ENCODE peak calls at places on chromosomes 7 and 10, in nine cellular contexts. One of them, this sample, is unnamed.

GRCh38 chr10:49219248-49219647 is 31.1 kb upstream of the TMEM273 start:
- DNase-seq in GM23338: no peak
- DNase-seq in WERI-Rb-1: no peak
- DNase-seq in GM06990: no peak
- DNase-seq in brain microvascular endothelial cell: no peak
- DNase-seq in Panc1: no peak
- DNase-seq in pancreas: no peak
- DNase-seq in suprapubic skin: no peak
- DNase-seq in endothelial cell: no peak
- DNase-seq in this sample: no peak

GRCh38 chr10:129417164-129417563 is 49.9 kb upstream of the MGMT start:
- DNase-seq in GM23338: no peak
- DNase-seq in WERI-Rb-1: no peak
- DNase-seq in GM06990: no peak
- DNase-seq in brain microvascular endothelial cell: no peak
- DNase-seq in Panc1: no peak
- DNase-seq in pancreas: no peak
- DNase-seq in suprapubic skin: no peak
- DNase-seq in endothelial cell: no peak
- DNase-seq in this sample: no peak

GRCh38 chr7:101988513-101988912 is 171.1 kb downstream of the CUX1 start:
- DNase-seq in GM23338: no peak
- DNase-seq in WERI-Rb-1: no peak
- DNase-seq in GM06990: no peak
- DNase-seq in brain microvascular endothelial cell: no peak
- DNase-seq in Panc1: no peak
- DNase-seq in pancreas: no peak
- DNase-seq in suprapubic skin: no peak
- DNase-seq in endothelial cell: no peak
- DNase-seq in this sample: no peak

GRCh38 chr7:108454674-108455523 is 1.3 kb downstream of the NRCAM start:
- DNase-seq in GM23338: peak
- DNase-seq in WERI-Rb-1: peak
- DNase-seq in GM06990: peak
- DNase-seq in brain microvascular endothelial cell: no peak
- DNase-seq in Panc1: no peak
- DNase-seq in pancreas: peak
- DNase-seq in suprapubic skin: no peak
- DNase-seq in endothelial cell: peak
- DNase-seq in this sample: no peak

GRCh38 chr10:46094931-46095755 is 49.1 kb upstream of the MSMB start:
- DNase-seq in GM23338: no peak
- DNase-seq in WERI-Rb-1: no peak
- DNase-seq in GM06990: no peak
- DNase-seq in brain microvascular endothelial cell: no peak
- DNase-seq in Panc1: no peak
- DNase-seq in pancreas: no peak
- DNase-seq in suprapubic skin: peak
- DNase-seq in endothelial cell: no peak
- DNase-seq in this sample: no peak

GRCh38 chr10:4443419-4443818 is 382.6 kb upstream of the AKR1E2 start:
- DNase-seq in GM23338: no peak
- DNase-seq in WERI-Rb-1: no peak
- DNase-seq in GM06990: no peak
- DNase-seq in brain microvascular endothelial cell: no peak
- DNase-seq in Panc1: no peak
- DNase-seq in pancreas: no peak
- DNase-seq in suprapubic skin: no peak
- DNase-seq in endothelial cell: no peak
- DNase-seq in this sample: no peak

GRCh38 chr7:90758933-90759562 is 162.9 kb downstream of the CDK14 start:
- DNase-seq in GM23338: no peak
- DNase-seq in WERI-Rb-1: no peak
- DNase-seq in GM06990: no peak
- DNase-seq in brain microvascular endothelial cell: no peak
- DNase-seq in Panc1: no peak
- DNase-seq in pancreas: no peak
- DNase-seq in suprapubic skin: no peak
- DNase-seq in endothelial cell: no peak
- DNase-seq in this sample: no peak

GRCh38 chr7:112994666-112995065 is 92.0 kb downstream of the GPR85 start:
- DNase-seq in GM23338: no peak
- DNase-seq in WERI-Rb-1: no peak
- DNase-seq in GM06990: no peak
- DNase-seq in brain microvascular endothelial cell: peak
- DNase-seq in Panc1: no peak
- DNase-seq in pancreas: no peak
- DNase-seq in suprapubic skin: no peak
- DNase-seq in endothelial cell: no peak
- DNase-seq in this sample: no peak

DNA sequence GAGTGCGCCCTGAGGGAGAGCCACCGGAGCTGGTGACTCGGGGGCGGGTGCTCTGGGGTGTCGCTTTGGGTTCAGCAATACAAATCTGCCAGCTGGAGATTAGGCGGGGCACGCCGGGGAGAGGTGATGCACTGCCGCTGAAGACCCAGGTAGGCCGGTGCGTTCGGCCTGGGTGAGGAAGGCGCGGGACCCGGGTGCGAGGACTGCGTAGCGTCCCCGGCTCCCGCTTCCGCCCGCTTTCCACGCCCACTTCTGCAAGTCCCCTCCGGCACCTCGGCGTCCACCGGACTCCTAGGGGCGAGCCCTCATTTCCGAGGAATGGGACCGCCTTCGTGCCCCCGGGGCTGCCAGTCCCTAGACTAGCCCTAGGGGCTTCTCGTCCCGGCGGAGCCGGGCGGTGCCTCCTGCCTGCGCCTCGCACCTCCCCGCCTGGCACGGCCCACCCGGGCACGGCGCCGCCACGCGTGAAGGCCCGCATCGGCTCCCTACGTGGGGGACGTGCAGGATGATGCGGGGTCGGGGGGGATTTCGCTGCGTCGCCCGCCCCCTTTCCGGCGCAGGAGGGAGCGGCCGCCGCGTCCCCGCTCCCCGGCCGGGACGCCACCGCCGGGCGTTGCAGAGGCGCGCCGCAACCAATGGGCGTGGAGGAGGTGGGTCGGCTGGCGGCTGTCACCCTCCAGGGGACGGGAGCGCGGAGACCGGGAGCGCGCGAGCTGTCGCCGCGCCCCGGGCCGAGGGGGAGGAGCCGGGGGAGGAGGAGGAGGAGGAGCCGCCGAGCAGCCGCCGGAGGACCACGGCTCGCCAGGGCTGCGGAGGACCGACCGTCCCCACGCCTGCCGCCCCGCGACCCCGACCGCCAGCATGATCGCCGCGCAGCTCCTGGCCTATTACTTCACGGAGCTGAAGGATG is 40.0 kb downstream of the HK1 start:
- DNase-seq in GM23338: peak
- DNase-seq in WERI-Rb-1: peak
- DNase-seq in GM06990: peak
- DNase-seq in brain microvascular endothelial cell: peak
- DNase-seq in Panc1: no peak
- DNase-seq in pancreas: peak
- DNase-seq in suprapubic skin: peak
- DNase-seq in endothelial cell: peak
- DNase-seq in this sample: peak
- TF ChIP-seq CTCF in GM23338: no peak
- TF ChIP-seq CTCF in WERI-Rb-1: peak
- TF ChIP-seq CTCF in GM06990: no peak
- TF ChIP-seq CTCF in brain microvascular endothelial cell: no peak
- TF ChIP-seq CTCF in Panc1: no peak
- TF ChIP-seq CTCF in pancreas: no peak
- TF ChIP-seq CTCF in suprapubic skin: no peak
- TF ChIP-seq CTCF in endothelial cell: no peak
- TF ChIP-seq CTCF in this sample: no peak

DNA sequence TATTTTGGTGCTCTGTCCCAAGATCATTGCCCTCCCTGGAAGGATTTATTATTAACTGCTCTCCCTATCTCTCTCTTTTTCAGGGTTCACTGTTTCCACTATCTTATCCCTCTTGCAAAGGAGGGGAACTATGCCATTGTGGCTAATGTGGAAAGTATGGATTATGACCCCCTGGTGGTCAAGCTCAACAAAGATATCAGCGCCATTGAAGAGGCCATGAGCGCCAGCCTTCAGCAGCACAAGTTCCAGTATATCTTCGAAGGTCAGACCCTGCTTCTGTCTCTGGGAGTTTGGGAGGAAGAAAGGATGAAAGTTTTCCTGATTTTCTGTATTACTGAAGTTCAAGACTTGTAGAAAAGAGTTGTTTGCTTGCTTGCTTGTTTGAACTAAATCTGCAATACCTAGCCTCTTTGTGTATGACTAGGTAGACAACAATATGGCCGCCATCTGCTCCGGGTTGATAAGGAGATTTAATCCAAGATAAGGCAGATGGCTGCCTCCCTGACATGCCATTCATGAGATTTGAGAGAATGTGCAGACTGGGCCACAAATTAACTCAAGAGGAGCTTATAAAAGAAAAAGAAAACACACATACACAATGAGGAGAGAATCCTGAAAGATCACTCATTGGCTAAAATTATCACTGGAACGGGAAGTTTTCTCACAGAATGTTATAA is 122.2 kb upstream of the LRGUK start:
- DNase-seq in GM23338: no peak
- DNase-seq in WERI-Rb-1: peak
- DNase-seq in GM06990: no peak
- DNase-seq in brain microvascular endothelial cell: no peak
- DNase-seq in Panc1: no peak
- DNase-seq in pancreas: no peak
- DNase-seq in suprapubic skin: no peak
- DNase-seq in endothelial cell: no peak
- DNase-seq in this sample: no peak
- TF ChIP-seq CTCF in GM23338: peak
- TF ChIP-seq CTCF in WERI-Rb-1: no peak
- TF ChIP-seq CTCF in GM06990: no peak
- TF ChIP-seq CTCF in brain microvascular endothelial cell: no peak
- TF ChIP-seq CTCF in Panc1: no peak
- TF ChIP-seq CTCF in pancreas: no peak
- TF ChIP-seq CTCF in suprapubic skin: no peak
- TF ChIP-seq CTCF in endothelial cell: no peak
- TF ChIP-seq CTCF in this sample: no peak

DNA sequence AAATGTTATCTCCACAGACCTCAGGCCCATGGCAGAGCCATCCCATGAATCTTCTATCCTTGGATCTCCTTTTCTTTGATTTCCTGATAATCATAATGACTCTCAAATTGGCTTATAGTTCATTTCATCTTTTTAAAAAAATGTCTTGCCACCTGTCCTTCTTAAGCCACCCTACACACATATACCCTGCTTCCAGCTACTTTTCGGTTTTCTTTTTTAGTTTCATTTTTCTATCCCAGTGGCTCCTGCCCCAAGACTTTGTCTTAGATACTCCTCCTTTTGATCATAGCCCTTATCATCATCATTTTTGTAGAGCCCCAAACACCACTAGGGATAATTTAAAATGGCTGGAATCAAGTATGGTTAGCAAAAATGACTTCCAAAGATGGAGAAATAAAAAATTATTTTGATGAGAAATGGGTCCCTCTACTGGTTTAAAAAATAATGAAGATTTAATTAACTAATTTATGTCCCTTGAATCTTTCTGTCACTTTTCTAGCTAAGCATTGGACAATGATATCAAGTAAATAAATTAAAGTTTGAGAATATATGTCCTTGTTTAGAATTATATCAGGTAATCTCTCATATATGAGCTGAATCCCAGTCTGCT is 277.3 kb upstream of the SEMA3D start:
- DNase-seq in GM23338: peak
- DNase-seq in WERI-Rb-1: no peak
- DNase-seq in GM06990: no peak
- DNase-seq in brain microvascular endothelial cell: no peak
- DNase-seq in Panc1: no peak
- DNase-seq in pancreas: no peak
- DNase-seq in suprapubic skin: no peak
- DNase-seq in endothelial cell: no peak
- DNase-seq in this sample: no peak
- TF ChIP-seq CTCF in GM23338: peak
- TF ChIP-seq CTCF in WERI-Rb-1: no peak
- TF ChIP-seq CTCF in GM06990: no peak
- TF ChIP-seq CTCF in brain microvascular endothelial cell: no peak
- TF ChIP-seq CTCF in Panc1: peak
- TF ChIP-seq CTCF in pancreas: no peak
- TF ChIP-seq CTCF in suprapubic skin: no peak
- TF ChIP-seq CTCF in endothelial cell: peak
- TF ChIP-seq CTCF in this sample: peak

GRCh38 chr10:35378547-35379210 is 42.4 kb downstream of the CCNY start:
- DNase-seq in GM23338: no peak
- DNase-seq in WERI-Rb-1: no peak
- DNase-seq in GM06990: no peak
- DNase-seq in brain microvascular endothelial cell: peak
- DNase-seq in Panc1: no peak
- DNase-seq in pancreas: no peak
- DNase-seq in suprapubic skin: no peak
- DNase-seq in endothelial cell: peak
- DNase-seq in this sample: no peak

GRCh38 chr10:35382096-35382495 is 45.8 kb downstream of the CCNY start:
- DNase-seq in GM23338: no peak
- DNase-seq in WERI-Rb-1: no peak
- DNase-seq in GM06990: no peak
- DNase-seq in brain microvascular endothelial cell: no peak
- DNase-seq in Panc1: no peak
- DNase-seq in pancreas: no peak
- DNase-seq in suprapubic skin: no peak
- DNase-seq in endothelial cell: no peak
- DNase-seq in this sample: no peak

GRCh38 chr10:35377050-35377723 is 40.9 kb downstream of the CCNY start:
- DNase-seq in GM23338: no peak
- DNase-seq in WERI-Rb-1: no peak
- DNase-seq in GM06990: no peak
- DNase-seq in brain microvascular endothelial cell: no peak
- DNase-seq in Panc1: no peak
- DNase-seq in pancreas: no peak
- DNase-seq in suprapubic skin: no peak
- DNase-seq in endothelial cell: no peak
- DNase-seq in this sample: no peak

GRCh38 chr10:35375091-35375765 is 38.9 kb downstream of the CCNY start:
- DNase-seq in GM23338: no peak
- DNase-seq in WERI-Rb-1: peak
- DNase-seq in GM06990: no peak
- DNase-seq in brain microvascular endothelial cell: no peak
- DNase-seq in Panc1: no peak
- DNase-seq in pancreas: no peak
- DNase-seq in suprapubic skin: no peak
- DNase-seq in endothelial cell: no peak
- DNase-seq in this sample: no peak

DNA sequence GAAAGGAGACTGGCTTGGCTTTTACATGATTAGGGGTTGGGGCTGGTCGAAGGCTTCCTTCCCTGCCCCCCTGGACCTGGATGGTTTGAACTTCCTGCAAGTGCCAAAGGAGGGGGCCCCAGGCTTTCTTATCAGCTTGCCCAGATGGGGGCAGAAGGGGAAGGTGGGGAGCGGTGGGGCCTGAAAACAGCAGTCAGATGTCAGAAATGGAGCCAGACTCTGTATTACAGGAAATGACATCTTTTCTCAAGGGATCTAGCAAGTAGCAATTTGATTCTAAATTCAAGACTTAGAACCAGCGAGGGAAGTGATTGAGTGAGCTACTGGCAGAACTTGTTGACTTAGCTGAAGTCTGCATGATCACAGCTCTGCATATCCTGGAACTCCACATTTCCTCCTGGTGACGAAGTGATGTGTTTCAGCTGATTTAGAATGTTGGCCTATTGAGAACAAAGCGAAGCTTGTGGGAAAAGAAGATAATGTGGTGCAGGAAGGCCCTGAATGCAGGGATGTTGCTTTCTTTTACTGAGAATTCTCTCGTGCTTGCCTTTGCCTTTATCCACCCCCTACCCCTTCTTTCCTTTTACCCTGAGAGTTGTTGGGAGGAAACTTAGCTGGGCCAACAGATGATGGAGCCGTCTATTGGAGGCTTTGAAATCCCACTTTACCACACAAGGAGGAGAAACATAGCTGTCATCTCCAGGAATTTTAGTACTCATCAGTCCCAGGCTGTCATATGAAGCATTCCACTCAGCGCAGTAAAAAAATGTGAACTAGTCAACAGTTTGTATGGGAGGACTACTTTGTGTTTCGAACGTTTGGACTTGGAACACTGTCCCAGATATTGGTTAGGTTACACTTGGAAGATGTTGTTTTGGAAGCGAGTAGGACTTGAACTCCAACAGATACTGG is 43.2 kb downstream of the CCNY start:
- DNase-seq in GM23338: peak
- DNase-seq in WERI-Rb-1: peak
- DNase-seq in GM06990: peak
- DNase-seq in brain microvascular endothelial cell: peak
- DNase-seq in Panc1: no peak
- DNase-seq in pancreas: no peak
- DNase-seq in suprapubic skin: no peak
- DNase-seq in endothelial cell: peak
- DNase-seq in this sample: no peak
- TF ChIP-seq CTCF in GM23338: peak
- TF ChIP-seq CTCF in WERI-Rb-1: no peak
- TF ChIP-seq CTCF in GM06990: peak
- TF ChIP-seq CTCF in brain microvascular endothelial cell: peak
- TF ChIP-seq CTCF in Panc1: no peak
- TF ChIP-seq CTCF in pancreas: no peak
- TF ChIP-seq CTCF in suprapubic skin: no peak
- TF ChIP-seq CTCF in endothelial cell: no peak
- TF ChIP-seq CTCF in this sample: no peak